ENCODE peak calls at places on chromosomes 11 and 22, in five cellular contexts. One of them, this sample, is unnamed.

GRCh38 chr11:125941606-125942275 is 4.1 kb upstream of the VSIG10L2 start:
- DNase-seq in HCT116: peak
- DNase-seq in H1: peak
- DNase-seq in SK-N-SH: peak
- DNase-seq in endothelial cell of umbilical vein: peak
- DNase-seq in this sample: no peak

GRCh38 chr11:85912414-85912813 is 57.2 kb downstream of the CCDC83 start:
- DNase-seq in HCT116: no peak
- DNase-seq in H1: no peak
- DNase-seq in SK-N-SH: no peak
- DNase-seq in endothelial cell of umbilical vein: no peak
- DNase-seq in this sample: no peak

GRCh38 chr11:119424775-119425174 is 1.8 kb upstream of the THY1 start:
- DNase-seq in HCT116: no peak
- DNase-seq in H1: no peak
- DNase-seq in SK-N-SH: peak
- DNase-seq in endothelial cell of umbilical vein: no peak
- DNase-seq in this sample: no peak

GRCh38 chr11:1650034-1650917 is 20.7 kb downstream of the KRTAP5-5 start:
- DNase-seq in HCT116: no peak
- DNase-seq in H1: no peak
- DNase-seq in SK-N-SH: peak
- DNase-seq in endothelial cell of umbilical vein: no peak
- DNase-seq in this sample: no peak

GRCh38 chr11:111938687-111939160 is 1.6 kb downstream of the DIXDC1 start:
- DNase-seq in HCT116: no peak
- DNase-seq in H1: no peak
- DNase-seq in SK-N-SH: peak
- DNase-seq in endothelial cell of umbilical vein: peak
- DNase-seq in this sample: no peak

GRCh38 chr22:49871482-49871881 is 17.8 kb downstream of the ZBED4 start:
- DNase-seq in HCT116: peak
- DNase-seq in H1: no peak
- DNase-seq in SK-N-SH: no peak
- DNase-seq in endothelial cell of umbilical vein: no peak
- DNase-seq in this sample: no peak

GRCh38 chr11:112321521-112322172 is 61.0 kb upstream of the PLET1 start:
- DNase-seq in HCT116: peak
- DNase-seq in H1: no peak
- DNase-seq in SK-N-SH: no peak
- DNase-seq in endothelial cell of umbilical vein: no peak
- DNase-seq in this sample: peak

GRCh38 chr11:62889484-62890437 is 9.1 kb downstream of the SLC3A2 start:
- DNase-seq in HCT116: no peak
- DNase-seq in H1: no peak
- DNase-seq in SK-N-SH: no peak
- DNase-seq in endothelial cell of umbilical vein: peak
- DNase-seq in this sample: no peak

GRCh38 chr11:27233654-27234042 is 129.4 kb downstream of the CCDC34 start:
- DNase-seq in HCT116: no peak
- DNase-seq in H1: no peak
- DNase-seq in SK-N-SH: no peak
- DNase-seq in endothelial cell of umbilical vein: no peak
- DNase-seq in this sample: no peak

GRCh38 chr22:21694394-21694793 is 28.6 kb downstream of the PPIL2 start:
- DNase-seq in HCT116: no peak
- DNase-seq in H1: no peak
- DNase-seq in SK-N-SH: no peak
- DNase-seq in endothelial cell of umbilical vein: no peak
- DNase-seq in this sample: no peak

GRCh38 chr11:123166095-123166559 is 28.9 kb downstream of the CLMP start:
- DNase-seq in HCT116: no peak
- DNase-seq in H1: peak
- DNase-seq in SK-N-SH: peak
- DNase-seq in endothelial cell of umbilical vein: no peak
- DNase-seq in this sample: no peak

GRCh38 chr11:59145534-59145933 is 2.9 kb downstream of the FAM111A start:
- DNase-seq in HCT116: no peak
- DNase-seq in H1: no peak
- DNase-seq in SK-N-SH: no peak
- DNase-seq in endothelial cell of umbilical vein: no peak
- DNase-seq in this sample: no peak

GRCh38 chr11:134145715-134146114 is 76.8 kb downstream of the JAM3 start:
- DNase-seq in HCT116: no peak
- DNase-seq in H1: no peak
- DNase-seq in SK-N-SH: no peak
- DNase-seq in endothelial cell of umbilical vein: no peak
- DNase-seq in this sample: no peak

GRCh38 chr22:33787645-33788456 is 132.4 kb downstream of the LARGE1 start:
- DNase-seq in HCT116: no peak
- DNase-seq in H1: no peak
- DNase-seq in SK-N-SH: no peak
- DNase-seq in endothelial cell of umbilical vein: no peak
- DNase-seq in this sample: no peak

GRCh38 chr11:8699903-8700302 is 17.3 kb downstream of the RPL27A start:
- DNase-seq in HCT116: no peak
- DNase-seq in H1: no peak
- DNase-seq in SK-N-SH: no peak
- DNase-seq in endothelial cell of umbilical vein: peak
- DNase-seq in this sample: no peak

GRCh38 chr11:71060358-71060757 is 192.0 kb downstream of the SHANK2 start:
- DNase-seq in HCT116: no peak
- DNase-seq in H1: no peak
- DNase-seq in SK-N-SH: no peak
- DNase-seq in endothelial cell of umbilical vein: no peak
- DNase-seq in this sample: no peak

GRCh38 chr11:2258501-2259465 is 11.6 kb downstream of the ASCL2 start:
- DNase-seq in HCT116: no peak
- DNase-seq in H1: no peak
- DNase-seq in SK-N-SH: no peak
- DNase-seq in endothelial cell of umbilical vein: no peak
- DNase-seq in this sample: no peak

GRCh38 chr11:4921796-4922195 is 2.3 kb downstream of the OR51G1 start:
- DNase-seq in HCT116: no peak
- DNase-seq in H1: no peak
- DNase-seq in SK-N-SH: no peak
- DNase-seq in endothelial cell of umbilical vein: no peak
- DNase-seq in this sample: no peak

GRCh38 chr11:118898400-118899295 is 15.0 kb downstream of the CXCR5 start:
- DNase-seq in HCT116: no peak
- DNase-seq in H1: no peak
- DNase-seq in SK-N-SH: no peak
- DNase-seq in endothelial cell of umbilical vein: no peak
- DNase-seq in this sample: no peak

GRCh38 chr11:2210366-2211112 is 38.9 kb upstream of the TH start:
- DNase-seq in HCT116: no peak
- DNase-seq in H1: peak
- DNase-seq in SK-N-SH: no peak
- DNase-seq in endothelial cell of umbilical vein: no peak
- DNase-seq in this sample: no peak

GRCh38 chr11:57387284-57388030 is 3.0 kb downstream of the PRG2 start:
- DNase-seq in HCT116: no peak
- DNase-seq in H1: no peak
- DNase-seq in SK-N-SH: no peak
- DNase-seq in endothelial cell of umbilical vein: peak
- DNase-seq in this sample: no peak

GRCh38 chr22:47190276-47190956 is 428.0 kb downstream of the TBC1D22A start:
- DNase-seq in HCT116: no peak
- DNase-seq in H1: no peak
- DNase-seq in SK-N-SH: no peak
- DNase-seq in endothelial cell of umbilical vein: no peak
- DNase-seq in this sample: no peak

GRCh38 chr11:31720225-31720624 is 90.9 kb downstream of the PAX6 start:
- DNase-seq in HCT116: no peak
- DNase-seq in H1: no peak
- DNase-seq in SK-N-SH: no peak
- DNase-seq in endothelial cell of umbilical vein: peak
- DNase-seq in this sample: no peak

GRCh38 chr11:47864910-47865309 is 16.8 kb upstream of the NUP160 start:
- DNase-seq in HCT116: no peak
- DNase-seq in H1: no peak
- DNase-seq in SK-N-SH: no peak
- DNase-seq in endothelial cell of umbilical vein: peak
- DNase-seq in this sample: no peak

GRCh38 chr11:1943977-1944376 is 3.2 kb upstream of the MRPL23 start:
- DNase-seq in HCT116: no peak
- DNase-seq in H1: peak
- DNase-seq in SK-N-SH: no peak
- DNase-seq in endothelial cell of umbilical vein: peak
- DNase-seq in this sample: no peak

GRCh38 chr22:36860821-36861659 is at the start of gene NCF4:
- DNase-seq in HCT116: no peak
- DNase-seq in H1: no peak
- DNase-seq in SK-N-SH: no peak
- DNase-seq in endothelial cell of umbilical vein: no peak
- DNase-seq in this sample: no peak

GRCh38 chr11:44709966-44710365 is 16.8 kb upstream of the TSPAN18 start:
- DNase-seq in HCT116: no peak
- DNase-seq in H1: no peak
- DNase-seq in SK-N-SH: no peak
- DNase-seq in endothelial cell of umbilical vein: peak
- DNase-seq in this sample: no peak

GRCh38 chr22:45448431-45448830 is 34.9 kb downstream of the RIBC2 start:
- DNase-seq in HCT116: no peak
- DNase-seq in H1: no peak
- DNase-seq in SK-N-SH: no peak
- DNase-seq in endothelial cell of umbilical vein: no peak
- DNase-seq in this sample: no peak
- TF ChIP-seq POLR2AphosphoS5 in HCT116: no peak
- TF ChIP-seq POLR2AphosphoS5 in H1: no peak
- TF ChIP-seq POLR2AphosphoS5 in SK-N-SH: no peak
- TF ChIP-seq POLR2AphosphoS5 in endothelial cell of umbilical vein: no peak
- TF ChIP-seq POLR2AphosphoS5 in this sample: no peak

GRCh38 chr11:83070044-83070877 is 1.4 kb downstream of the RAB30 start:
- DNase-seq in HCT116: no peak
- DNase-seq in H1: no peak
- DNase-seq in SK-N-SH: no peak
- DNase-seq in endothelial cell of umbilical vein: peak
- DNase-seq in this sample: no peak
- H3K27ac ChIP-seq in HCT116: no peak
- H3K27ac ChIP-seq in H1: no peak
- H3K27ac ChIP-seq in SK-N-SH: peak
- H3K27ac ChIP-seq in endothelial cell of umbilical vein: peak
- H3K27ac ChIP-seq in this sample: peak

GRCh38 chr22:30392661-30393321 is 4.0 kb upstream of the SEC14L2 start:
- DNase-seq in HCT116: no peak
- DNase-seq in H1: no peak
- DNase-seq in SK-N-SH: no peak
- DNase-seq in endothelial cell of umbilical vein: no peak
- DNase-seq in this sample: no peak

GRCh38 chr22:30386960-30387848 is at the start of gene RNF215:
- DNase-seq in HCT116: peak
- DNase-seq in H1: peak
- DNase-seq in SK-N-SH: peak
- DNase-seq in endothelial cell of umbilical vein: peak
- DNase-seq in this sample: no peak

GRCh38 chr22:30393322-30393680 is 3.5 kb upstream of the SEC14L2 start:
- DNase-seq in HCT116: no peak
- DNase-seq in H1: no peak
- DNase-seq in SK-N-SH: no peak
- DNase-seq in endothelial cell of umbilical vein: no peak
- DNase-seq in this sample: no peak

GRCh38 chr22:30393885-30394284 is 2.9 kb upstream of the SEC14L2 start:
- DNase-seq in HCT116: no peak
- DNase-seq in H1: no peak
- DNase-seq in SK-N-SH: no peak
- DNase-seq in endothelial cell of umbilical vein: no peak
- DNase-seq in this sample: no peak

GRCh38 chr22:30390974-30391691 is 3.9 kb upstream of the RNF215 start:
- DNase-seq in HCT116: peak
- DNase-seq in H1: peak
- DNase-seq in SK-N-SH: peak
- DNase-seq in endothelial cell of umbilical vein: peak
- DNase-seq in this sample: no peak
- H3K9ac ChIP-seq in HCT116: peak
- H3K9ac ChIP-seq in H1: no peak
- H3K9ac ChIP-seq in SK-N-SH: no peak
- H3K9ac ChIP-seq in endothelial cell of umbilical vein: no peak
- H3K9ac ChIP-seq in this sample: no peak

GRCh38 chr22:44618400-44618799 is 83.6 kb upstream of the PRR5 start:
- DNase-seq in HCT116: no peak
- DNase-seq in H1: no peak
- DNase-seq in SK-N-SH: peak
- DNase-seq in endothelial cell of umbilical vein: no peak
- DNase-seq in this sample: no peak

GRCh38 chr22:44622147-44622427 is 79.9 kb upstream of the PRR5 start:
- DNase-seq in HCT116: no peak
- DNase-seq in H1: no peak
- DNase-seq in SK-N-SH: peak
- DNase-seq in endothelial cell of umbilical vein: no peak
- DNase-seq in this sample: no peak

GRCh38 chr22:44621401-44622146 is 80.4 kb upstream of the PRR5 start:
- DNase-seq in HCT116: no peak
- DNase-seq in H1: no peak
- DNase-seq in SK-N-SH: peak
- DNase-seq in endothelial cell of umbilical vein: no peak
- DNase-seq in this sample: no peak

GRCh38 chr22:44620841-44621382 is 81.1 kb upstream of the PRR5 start:
- DNase-seq in HCT116: no peak
- DNase-seq in H1: no peak
- DNase-seq in SK-N-SH: no peak
- DNase-seq in endothelial cell of umbilical vein: no peak
- DNase-seq in this sample: no peak

GRCh38 chr22:44620129-44620840 is 81.7 kb upstream of the PRR5 start:
- DNase-seq in HCT116: no peak
- DNase-seq in H1: peak
- DNase-seq in SK-N-SH: peak
- DNase-seq in endothelial cell of umbilical vein: peak
- DNase-seq in this sample: peak
- TF ChIP-seq POLR2AphosphoS5 in HCT116: no peak
- TF ChIP-seq POLR2AphosphoS5 in H1: no peak
- TF ChIP-seq POLR2AphosphoS5 in SK-N-SH: no peak
- TF ChIP-seq POLR2AphosphoS5 in endothelial cell of umbilical vein: no peak
- TF ChIP-seq POLR2AphosphoS5 in this sample: no peak

GRCh38 chr11:67318239-67318555 is 14.9 kb downstream of the SSH3 start:
- DNase-seq in HCT116: no peak
- DNase-seq in H1: no peak
- DNase-seq in SK-N-SH: no peak
- DNase-seq in endothelial cell of umbilical vein: no peak
- DNase-seq in this sample: no peak
- H3K27ac ChIP-seq in HCT116: peak
- H3K27ac ChIP-seq in H1: no peak
- H3K27ac ChIP-seq in SK-N-SH: no peak
- H3K27ac ChIP-seq in endothelial cell of umbilical vein: no peak
- H3K27ac ChIP-seq in this sample: no peak